ENCODE peak calls at places on chromosomes 1 and 21, in five cellular contexts. A is adrenal gland, V is lower leg skin, M is bronchial epithelial cell, Z is astrocyte of the spinal cord. G is an unnamed sample.

GRCh38 chr1:59690531-59690930 is 124.2 kb upstream of the HOOK1 start:
- DNase-seq in A (no peak), V (no peak), M (no peak), Z (no peak), G (no peak)

GRCh38 chr1:27099154-27099903 is 55.6 kb downstream of the SLC9A1 start:
- DNase-seq in A (peak), V (no peak), M (peak), Z (peak), G (no peak)

GRCh38 chr1:152089014-152089674 is at the start of gene TCHHL1:
- DNase-seq in A (no peak), V (no peak), M (no peak), Z (no peak), G (no peak)

GRCh38 chr1:94383966-94384408 is 34.2 kb upstream of the ABCD3 start:
- DNase-seq in A (no peak), V (no peak), M (no peak), Z (peak), G (no peak)

GRCh38 chr1:20440785-20441200 is 45.2 kb downstream of the CAMK2N1 start:
- DNase-seq in A (peak), V (no peak), M (peak), Z (peak), G (peak)

GRCh38 chr21:35159881-35160280 is 110.8 kb upstream of the RUNX1 start:
- DNase-seq in A (no peak), V (no peak), M (peak), Z (peak), G (no peak)

GRCh38 chr21:26148834-26149354 is 21.7 kb downstream of the APP start:
- DNase-seq in A (no peak), V (no peak), M (peak), Z (peak), G (no peak)

GRCh38 chr21:17802568-17802967 is 16.6 kb downstream of the C21orf91 start:
- DNase-seq in A (no peak), V (no peak), M (peak), Z (peak), G (no peak)

GRCh38 chr1:76666499-76666898 is 200.8 kb upstream of the ST6GALNAC5 start:
- DNase-seq in A (no peak), V (no peak), M (no peak), Z (no peak), G (no peak)

GRCh38 chr1:166151804-166152203 is 15.0 kb downstream of the FAM78B start:
- DNase-seq in A (no peak), V (no peak), M (no peak), Z (no peak), G (no peak)

GRCh38 chr1:166152977-166153376 is 13.8 kb downstream of the FAM78B start:
- DNase-seq in A (no peak), V (no peak), M (no peak), Z (no peak), G (no peak)

GRCh38 chr1:166155108-166155507 is 11.7 kb downstream of the FAM78B start:
- DNase-seq in A (no peak), V (no peak), M (no peak), Z (no peak), G (no peak)

GRCh38 chr1:166156674-166157073 is 10.1 kb downstream of the FAM78B start:
- DNase-seq in A (no peak), V (no peak), M (no peak), Z (no peak), G (no peak)

GRCh38 chr1:166153641-166154350 is 13.0 kb downstream of the FAM78B start:
- DNase-seq in A (no peak), V (no peak), M (no peak), Z (no peak), G (no peak)
- H3K4me3 ChIP-seq in A (no peak), V (no peak), M (no peak), Z (no peak), G (no peak)

GRCh38 chr1:31549807-31550620 is 26.3 kb upstream of the TINAGL1 start:
- DNase-seq in A (no peak), V (no peak), M (peak), Z (no peak), G (no peak)
- H3K4me3 ChIP-seq in A (no peak), V (no peak), M (peak), Z (no peak), G (no peak)

DNA sequence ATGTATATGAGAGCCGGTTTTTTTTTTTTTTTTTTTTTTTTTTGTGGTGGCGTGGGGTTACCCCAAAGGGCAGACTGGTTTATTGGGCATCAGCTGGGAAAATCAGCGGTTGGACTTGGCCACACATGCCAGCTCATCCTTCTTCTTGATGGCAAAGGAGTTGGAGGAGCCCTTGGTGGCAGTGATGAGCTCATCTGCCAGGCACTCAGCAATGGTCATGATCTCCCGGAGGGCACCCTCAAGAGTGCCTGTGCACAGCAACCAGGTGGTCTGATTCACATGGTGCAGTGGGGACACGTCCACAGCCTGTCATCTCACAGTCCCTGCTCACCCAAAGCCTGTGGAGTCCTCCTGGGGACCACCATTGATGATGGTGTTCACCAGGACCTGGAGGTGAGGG is 62.0 kb downstream of the MRPS6 start:
- DNase-seq in A (no peak), V (no peak), M (no peak), Z (no peak), G (no peak)
- H3K4me3 ChIP-seq in A (no peak), V (no peak), M (no peak), Z (no peak), G (no peak)

DNA sequence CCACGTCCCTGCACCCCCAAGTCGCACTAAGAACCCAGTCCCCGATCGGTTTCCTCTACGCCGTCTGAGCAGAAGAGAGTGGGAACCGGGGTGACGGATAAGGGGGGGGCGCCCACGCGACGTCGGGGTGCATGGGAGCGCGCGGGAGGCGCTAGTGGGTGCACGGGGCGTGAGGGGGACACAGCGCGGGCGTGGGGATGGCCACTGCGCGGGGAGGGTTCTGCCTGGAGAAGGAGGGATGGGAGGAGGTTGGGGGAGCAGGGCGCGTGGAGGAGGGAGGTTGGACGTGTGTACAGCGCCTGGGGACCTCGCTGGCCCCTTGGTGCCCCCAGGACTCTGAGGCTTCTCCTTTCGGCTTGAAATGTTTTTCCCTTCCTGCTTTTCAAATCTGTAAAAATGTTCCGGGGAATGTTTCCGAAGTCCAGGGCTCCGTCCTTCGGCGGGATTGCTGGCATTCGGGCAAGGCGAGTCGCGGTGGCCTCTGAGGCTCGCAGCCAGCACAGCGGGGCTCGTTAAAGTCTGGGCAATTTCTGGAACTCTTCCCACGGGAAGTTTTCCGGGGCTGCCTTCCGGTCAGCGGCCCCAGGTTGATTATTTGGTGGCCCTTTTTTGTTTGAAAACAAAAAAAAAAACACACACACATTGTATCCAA is 13.1 kb downstream of the RNF220 start:
- DNase-seq in A (no peak), V (no peak), M (no peak), Z (no peak), G (peak)
- H3K4me3 ChIP-seq in A (no peak), V (no peak), M (no peak), Z (no peak), G (peak)

DNA sequence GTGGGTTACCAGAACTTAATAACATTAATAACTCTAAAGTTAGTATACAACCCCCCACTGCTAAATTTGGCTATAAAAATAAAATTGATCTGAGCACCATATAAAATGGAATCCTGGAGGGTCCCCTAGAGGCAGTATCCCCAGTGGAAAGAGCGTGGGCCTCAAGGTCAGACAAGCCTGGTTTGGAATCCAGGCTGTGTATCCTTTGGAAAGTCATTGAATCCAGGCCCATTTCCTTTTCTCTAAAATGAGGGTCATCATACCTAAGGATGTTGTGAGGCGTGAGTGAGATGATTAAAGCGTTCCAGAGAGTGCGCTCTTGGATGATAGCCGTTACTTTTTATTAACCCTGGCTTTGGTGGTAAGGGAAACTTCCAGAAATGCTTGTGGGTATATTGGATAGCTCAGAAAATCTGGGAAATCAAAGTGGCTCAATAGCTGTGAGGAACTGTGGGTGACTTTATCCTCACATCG is 671 bp upstream of the ZNF436 start:
- DNase-seq in A (no peak), V (no peak), M (no peak), Z (no peak), G (no peak)
- H3K4me3 ChIP-seq in A (no peak), V (no peak), M (peak), Z (peak), G (no peak)

GRCh38 chr1:63669151-63669961 is 76.1 kb downstream of the PGM1 start:
- DNase-seq in A (no peak), V (no peak), M (no peak), Z (no peak), G (peak)
- H3K4me3 ChIP-seq in A (no peak), V (no peak), M (no peak), Z (no peak), G (no peak)

GRCh38 chr1:38133781-38134180 is 87.2 kb upstream of the POU3F1 start:
- DNase-seq in A (no peak), V (no peak), M (no peak), Z (no peak), G (no peak)

GRCh38 chr1:38132681-38133080 is 86.1 kb upstream of the POU3F1 start:
- DNase-seq in A (no peak), V (no peak), M (no peak), Z (peak), G (no peak)

GRCh38 chr1:38134294-38134755 is 87.7 kb upstream of the POU3F1 start:
- DNase-seq in A (no peak), V (no peak), M (no peak), Z (no peak), G (peak)

GRCh38 chr1:38131024-38131585 is 84.5 kb upstream of the POU3F1 start:
- DNase-seq in A (no peak), V (no peak), M (no peak), Z (no peak), G (no peak)

DNA sequence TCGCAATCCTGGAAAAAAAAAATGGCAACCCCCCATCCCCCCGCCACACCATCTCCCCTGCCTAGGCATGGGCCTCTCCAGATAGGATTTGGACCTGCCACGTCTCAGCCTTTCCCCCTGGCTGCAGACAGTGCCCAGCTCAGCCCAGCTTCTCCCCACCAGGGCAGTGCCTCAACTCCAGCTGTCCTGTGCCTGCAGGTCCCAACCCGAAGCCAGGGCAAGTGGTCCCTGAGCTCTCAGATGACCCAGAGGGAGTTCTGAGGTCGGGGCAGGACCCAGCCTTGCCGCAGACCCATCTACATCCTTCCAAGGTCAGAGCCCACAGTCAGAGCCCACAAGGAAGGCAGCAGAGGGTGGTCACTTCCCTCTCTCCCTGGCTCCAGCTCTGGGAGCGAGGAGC is 86.7 kb upstream of the POU3F1 start:
- DNase-seq in A (no peak), V (no peak), M (no peak), Z (no peak), G (no peak)
- H3K4me3 ChIP-seq in A (no peak), V (no peak), M (no peak), Z (no peak), G (no peak)

DNA sequence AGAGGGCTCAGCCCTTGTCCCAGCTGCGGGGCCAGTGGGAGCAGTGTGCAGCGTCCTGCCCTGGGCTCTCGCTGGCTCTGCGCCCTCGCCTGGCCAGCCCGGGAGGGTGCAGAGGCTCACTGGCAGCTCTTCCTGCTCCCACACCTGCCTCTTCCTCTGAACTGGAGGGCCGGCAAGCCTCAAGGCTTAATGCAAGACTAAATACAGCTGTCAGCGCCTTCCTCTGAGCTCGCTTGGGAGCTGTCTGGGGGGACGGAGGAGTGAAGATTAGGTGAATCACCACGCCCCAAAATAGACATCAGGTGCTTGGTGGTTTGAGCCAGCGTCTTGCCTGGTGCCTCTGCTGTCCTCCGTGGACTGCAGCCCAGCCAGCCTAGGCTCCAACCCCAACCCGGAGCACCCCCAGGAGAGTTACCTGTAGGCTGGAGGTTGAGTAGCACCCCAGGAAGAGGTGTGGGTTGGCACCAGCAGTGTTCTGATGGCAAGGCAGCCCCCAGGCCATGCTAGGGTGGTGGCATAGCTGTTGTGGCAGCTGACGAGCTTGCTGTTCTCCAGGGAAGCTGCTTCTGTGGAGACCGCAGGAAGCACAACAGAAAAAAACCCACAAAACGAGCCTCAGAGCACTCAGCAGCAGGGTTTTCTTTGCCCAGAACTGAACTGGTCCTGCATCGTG is 36.9 kb downstream of the UMODL1 start:
- DNase-seq in A (peak), V (no peak), M (peak), Z (peak), G (peak)
- H3K4me3 ChIP-seq in A (no peak), V (no peak), M (no peak), Z (no peak), G (peak)